ENCODE peak calls at places on chromosomes 5 and 9, in seven cellular contexts. P is neural progenitor cell, I is colonic mucosa, D is cardiac muscle cell, C is prostate gland, W is lower lobe of right lung, U is IMR-90. H is an unnamed sample.

GRCh38 chr9:105332471-105332870 is 88.0 kb downstream of the SLC44A1 start:
- DNase-seq in P (no peak), I (no peak), D (no peak), C (no peak), W (no peak), U (peak; percentile 44), H (no peak)

GRCh38 chr9:684055-684949 is 157.2 kb upstream of the DMRT1 start:
- DNase-seq in P (peak; percentile 83), I (no peak), D (peak; percentile 36), C (peak; percentile 43), W (no peak), U (peak; percentile 81), H (no peak)

GRCh38 chr5:53114988-53115387 is 5.4 kb upstream of the MOCS2 start:
- DNase-seq in P (no peak), I (no peak), D (no peak), C (no peak), W (no peak), U (peak; percentile 54), H (no peak)

GRCh38 chr5:7073666-7074065 is 322.3 kb upstream of the ADCY2 start:
- DNase-seq in P (no peak), I (no peak), D (no peak), C (no peak), W (no peak), U (no peak), H (no peak)

GRCh38 chr9:71647094-71647591 is 121.2 kb downstream of the CEMIP2 start:
- DNase-seq in P (no peak), I (peak; percentile 85), D (no peak), C (peak; percentile 15), W (peak; percentile 81), U (peak; percentile 72), H (peak; percentile 35)

GRCh38 chr9:131160416-131161112 is 35.2 kb downstream of the NUP214 start:
- DNase-seq in P (no peak), I (no peak), D (no peak), C (no peak), W (no peak), U (no peak), H (no peak)

GRCh38 chr9:27337833-27338526 is 41.0 kb upstream of the EQTN start:
- DNase-seq in P (no peak), I (peak; percentile 65), D (no peak), C (no peak), W (peak; percentile 66), U (no peak), H (no peak)

GRCh38 chr5:110086658-110087388 is 397.1 kb downstream of the MAN2A1 start:
- DNase-seq in P (no peak), I (no peak), D (no peak), C (peak; percentile 48), W (no peak), U (peak; percentile 29), H (no peak)

GRCh38 chr9:37197158-37198033 is 77.0 kb downstream of the ZCCHC7 start:
- DNase-seq in P (peak; percentile 76), I (no peak), D (peak; percentile 62), C (no peak), W (no peak), U (peak; percentile 77), H (peak; percentile 54)

GRCh38 chr9:74824654-74825053 is 63.1 kb downstream of the TRPM6 start:
- DNase-seq in P (no peak), I (peak; percentile 79), D (no peak), C (peak; percentile 71), W (no peak), U (no peak), H (no peak)

GRCh38 chr9:87464110-87464991 is 33.3 kb upstream of the DAPK1 start:
- DNase-seq in P (no peak), I (no peak), D (no peak), C (no peak), W (no peak), U (no peak), H (no peak)

GRCh38 chr5:125575561-125576504 is 829.4 kb upstream of the ZNF608 start:
- DNase-seq in P (peak; percentile 64), I (peak; percentile 72), D (peak; percentile 42), C (no peak), W (no peak), U (no peak), H (no peak)

GRCh38 chr5:111680737-111681413 is 76.1 kb downstream of the NREP start:
- DNase-seq in P (no peak), I (peak; percentile 78), D (no peak), C (peak; percentile 76), W (no peak), U (peak; percentile 97), H (peak; percentile 64)

GRCh38 chr5:50463047-50463446 is 22.0 kb upstream of the EMB start:
- DNase-seq in P (no peak), I (no peak), D (no peak), C (no peak), W (no peak), U (no peak), H (no peak)
- H3K4me1 ChIP-seq in P (peaks cover 7% of the 10 kb centered on the region), I (no peaks in the 10 kb centered on the region), D (no peaks in the 10 kb centered on the region), C (no peaks in the 10 kb centered on the region), W (no peaks in the 10 kb centered on the region), U (no peaks in the 10 kb centered on the region), H (no peaks in the 10 kb centered on the region)

GRCh38 chr5:100693481-100693880 is 158.3 kb downstream of the FAM174A start:
- DNase-seq in P (no peak), I (no peak), D (no peak), C (no peak), W (no peak), U (no peak), H (no peak)

GRCh38 chr5:100694100-100694499 is 158.9 kb downstream of the FAM174A start:
- DNase-seq in P (no peak), I (no peak), D (no peak), C (no peak), W (no peak), U (no peak), H (no peak)

GRCh38 chr5:100697970-100698369 is 162.8 kb downstream of the FAM174A start:
- DNase-seq in P (no peak), I (no peak), D (no peak), C (no peak), W (no peak), U (no peak), H (no peak)
- TF ChIP-seq CTCF in P (peak; percentile 59), I (no peak), D (peak; percentile 27), C (no peak), W (peak; percentile 25), U (peak; percentile 15), H (no peak)

DNA sequence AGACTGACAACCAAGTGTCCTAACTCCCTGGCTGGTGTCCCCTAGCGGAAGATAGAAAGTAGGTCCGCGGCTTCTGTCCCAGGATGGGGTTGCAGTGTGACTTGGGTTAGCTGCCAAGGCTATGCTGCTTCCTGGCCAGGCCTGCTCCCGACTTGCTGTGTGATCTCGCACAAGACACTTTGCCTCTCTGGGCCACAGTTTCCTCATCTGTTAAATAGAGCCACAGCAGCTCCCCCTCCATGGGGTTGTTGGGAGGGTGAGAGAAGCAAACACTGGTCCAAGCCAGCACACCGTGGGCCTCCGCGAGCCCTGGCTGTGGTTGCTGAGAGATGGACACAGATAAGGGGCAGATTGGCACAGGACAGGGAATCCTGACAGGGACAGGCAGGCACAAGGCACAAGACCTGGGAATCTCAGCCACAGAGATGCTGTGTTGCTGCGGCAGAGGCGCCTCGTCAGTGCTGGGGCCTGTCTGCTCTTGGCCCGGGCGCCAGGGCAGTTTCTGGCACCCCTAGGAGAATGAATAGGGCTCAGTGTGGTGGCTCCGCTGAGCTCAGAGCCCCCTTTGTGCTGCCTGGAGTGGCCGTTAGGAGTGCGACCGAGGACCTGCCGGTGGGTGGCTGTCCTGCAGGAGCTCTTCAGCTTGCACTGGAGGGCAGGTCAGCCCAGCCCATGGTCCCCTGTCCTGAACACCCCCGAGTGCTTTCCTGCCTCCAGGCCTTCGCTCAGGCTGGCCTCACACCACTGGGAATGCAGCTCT is 1.8 kb upstream of the SH2D3C start:
- DNase-seq in P (peak; percentile 41), I (no peak), D (no peak), C (no peak), W (no peak), U (no peak), H (no peak)
- H3K4me1 ChIP-seq in P (peaks cover 12% of the 10 kb centered on the region), I (no peaks in the 10 kb centered on the region), D (peaks cover 11% of the 10 kb centered on the region), C (no peaks in the 10 kb centered on the region), W (peaks cover 63% of the 10 kb centered on the region), U (no peaks in the 10 kb centered on the region), H (peaks cover 23% of the 10 kb centered on the region)

GRCh38 chr9:136687721-136688223 is 515 bp upstream of the AGPAT2 start:
- DNase-seq in P (no peak), I (peak; percentile 87), D (no peak), C (no peak), W (peak; percentile 84), U (no peak), H (peak; percentile 91)
- TF ChIP-seq CTCF in P (no peak), I (no peak), D (no peak), C (no peak), W (no peak), U (no peak), H (no peak)

DNA sequence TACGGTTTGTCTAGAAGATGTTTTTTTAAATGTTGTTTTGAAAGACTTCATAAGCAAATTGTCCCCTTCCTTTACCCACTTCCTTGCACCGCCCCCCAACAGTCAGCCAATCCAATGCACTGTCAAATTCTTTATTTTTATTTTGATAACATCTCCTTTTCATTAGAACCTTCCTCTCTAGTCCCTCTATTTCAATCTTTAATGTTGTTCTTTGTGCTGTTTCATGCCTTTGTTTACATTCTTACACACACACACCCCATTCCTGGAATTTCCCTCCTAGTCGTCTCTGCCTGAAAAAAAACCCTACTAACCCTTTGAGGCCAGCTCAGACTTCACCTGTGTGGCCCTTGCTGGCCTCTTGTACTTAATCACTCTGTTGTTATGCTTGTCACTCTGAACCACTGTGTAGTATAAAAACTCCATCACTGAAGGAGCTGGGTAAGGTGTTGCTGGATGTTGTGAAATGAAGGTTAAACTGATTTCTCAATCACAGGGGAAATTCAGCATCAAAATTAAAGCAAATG is 133.4 kb downstream of the UGCG start:
- DNase-seq in P (peak; percentile 19), I (no peak), D (peak; percentile 14), C (no peak), W (no peak), U (peak; percentile 84), H (no peak)
- H3K4me1 ChIP-seq in P (peaks cover 5% of the 10 kb centered on the region), I (peaks cover 4% of the 10 kb centered on the region), D (peaks cover 13% of the 10 kb centered on the region), C (peaks cover 7% of the 10 kb centered on the region), W (peaks cover 36% of the 10 kb centered on the region), U (peaks cover 26% of the 10 kb centered on the region), H (peaks cover 8% of the 10 kb centered on the region)